ENCODE peak calls at places on chromosomes 2 and 18, in ten cellular contexts. W is PC-3, I is IMR-90, K is GM23248, R is astrocyte, M is OCI-LY7, E is fibroblast of lung, B is Karpas-422, L is HepG2, X is HCT116. N is an unnamed sample.

GRCh38 chr2:68404164-68404563 is 39.1 kb downstream of the PLEK start:
- DNase-seq in W (no peak), I (no peak), K (no peak), R (no peak), M (no peak), E (no peak), B (peak; percentile 87), L (no peak), X (no peak), N (no peak)

GRCh38 chr2:218255441-218255840 is 5.4 kb upstream of the GPBAR1 start:
- DNase-seq in W (no peak), I (peak; percentile 78), K (peak; percentile 81), R (peak; percentile 56), M (no peak), E (peak; percentile 67), B (no peak), L (no peak), X (no peak), N (no peak)

GRCh38 chr2:50746526-50746925 is 285.4 kb downstream of the NRXN1 start:
- DNase-seq in W (peak; percentile 53), I (peak; percentile 27), K (peak; percentile 13), R (peak; percentile 42), M (peak; percentile 46), E (peak; percentile 50), B (peak; percentile 76), L (peak; percentile 22), X (peak; percentile 28), N (peak; percentile 43)

GRCh38 chr2:38057651-38058410 is 18.1 kb downstream of the CYP1B1 start:
- DNase-seq in W (peak; percentile 60), I (no peak), K (no peak), R (no peak), M (no peak), E (peak; percentile 25), B (no peak), L (no peak), X (no peak), N (no peak)

GRCh38 chr2:36965751-36966369 is 476 bp downstream of the STRN start:
- DNase-seq in W (peak; percentile 14), I (no peak), K (peak; percentile 50), R (no peak), M (peak; percentile 35), E (no peak), B (peak; percentile 81), L (no peak), X (no peak), N (peak; percentile 73)

GRCh38 chr2:235651643-235652042 is 157.8 kb downstream of the AGAP1 start:
- DNase-seq in W (no peak), I (no peak), K (no peak), R (no peak), M (no peak), E (no peak), B (no peak), L (no peak), X (no peak), N (no peak)

GRCh38 chr2:85887566-85888019 is 1.2 kb downstream of the ST3GAL5 start:
- DNase-seq in W (peak; percentile 34), I (peak; percentile 40), K (peak; percentile 84), R (no peak), M (peak; percentile 58), E (peak; percentile 52), B (peak; percentile 66), L (no peak), X (no peak), N (peak; percentile 54)

GRCh38 chr2:68454719-68455118 is 12.4 kb downstream of the FBXO48 start:
- DNase-seq in W (peak; percentile 79), I (no peak), K (no peak), R (no peak), M (no peak), E (no peak), B (no peak), L (no peak), X (no peak), N (no peak)

GRCh38 chr2:12313445-12314118 is 403.2 kb upstream of the TRIB2 start:
- DNase-seq in W (no peak), I (no peak), K (peak; percentile 19), R (no peak), M (no peak), E (no peak), B (no peak), L (no peak), X (no peak), N (no peak)

GRCh38 chr2:43848174-43848573 is 9.4 kb downstream of the ABCG8 start:
- DNase-seq in W (peak; percentile 60), I (peak; percentile 29), K (no peak), R (no peak), M (peak; percentile 4), E (no peak), B (peak; percentile 58), L (no peak), X (peak; percentile 33), N (no peak)

GRCh38 chr18:13218376-13219011 is at the start of gene LDLRAD4:
- DNase-seq in W (no peak), I (no peak), K (peak; percentile 27), R (no peak), M (no peak), E (peak; percentile 22), B (no peak), L (no peak), X (no peak), N (peak; percentile 55)

GRCh38 chr2:217826505-217826904 is 176.3 kb downstream of the TNS1 start:
- DNase-seq in W (no peak), I (no peak), K (peak; percentile 39), R (no peak), M (no peak), E (peak; percentile 17), B (no peak), L (no peak), X (no peak), N (no peak)

GRCh38 chr2:75238670-75239330 is 39.5 kb upstream of the TACR1 start:
- DNase-seq in W (peak; percentile 84), I (peak; percentile 93), K (peak; percentile 86), R (peak; percentile 78), M (no peak), E (peak; percentile 82), B (no peak), L (no peak), X (no peak), N (no peak)

GRCh38 chr2:208673631-208674030 is 267.0 kb downstream of the PTH2R start:
- DNase-seq in W (no peak), I (no peak), K (no peak), R (no peak), M (no peak), E (no peak), B (no peak), L (no peak), X (no peak), N (no peak)
- H2AFZ ChIP-seq in W (no peak overlapping the region), I (no peak overlapping the region), K (no peak overlapping the region), R (no peak overlapping the region), M (no peak overlapping the region), E (no peak overlapping the region), B (no peak overlapping the region), L (no peak overlapping the region), X (no peak overlapping the region), N (no peak overlapping the region)

GRCh38 chr2:20072436-20073158 is 21.2 kb upstream of the LAPTM4A start:
- DNase-seq in W (no peak), I (no peak), K (no peak), R (no peak), M (no peak), E (no peak), B (no peak), L (no peak), X (no peak), N (no peak)
- H3K27ac ChIP-seq in W (peak overlapping the region; percentile 72), I (peak overlapping the region; percentile 99), K (peak overlapping the region; percentile 99), R (peak overlapping the region; percentile 83), M (no peak overlapping the region), E (peak overlapping the region; percentile 95), B (no peak overlapping the region), L (no peak overlapping the region), X (no peak overlapping the region), N (peak overlapping the region; percentile 95)

GRCh38 chr2:196266351-196266750 is 95.0 kb upstream of the STK17B start:
- DNase-seq in W (no peak), I (no peak), K (no peak), R (no peak), M (no peak), E (no peak), B (no peak), L (no peak), X (no peak), N (no peak)

GRCh38 chr2:196259507-196260481 is 88.4 kb upstream of the STK17B start:
- DNase-seq in W (peak; percentile 86), I (peak; percentile 94), K (peak; percentile 82), R (peak; percentile 98), M (no peak), E (peak; percentile 98), B (no peak), L (peak; percentile 69), X (no peak), N (peak; percentile 30)

GRCh38 chr2:196263181-196263747 is 91.9 kb upstream of the STK17B start:
- DNase-seq in W (peak; percentile 9), I (peak; percentile 64), K (no peak), R (peak; percentile 62), M (peak; percentile 72), E (peak; percentile 71), B (peak; percentile 71), L (no peak), X (no peak), N (no peak)

GRCh38 chr2:196260546-196260945 is 89.2 kb upstream of the STK17B start:
- DNase-seq in W (no peak), I (no peak), K (no peak), R (no peak), M (no peak), E (no peak), B (no peak), L (no peak), X (no peak), N (no peak)

GRCh38 chr2:196262606-196263005 is 91.2 kb upstream of the STK17B start:
- DNase-seq in W (no peak), I (no peak), K (no peak), R (no peak), M (no peak), E (no peak), B (no peak), L (no peak), X (no peak), N (no peak)
- H3K4me1 ChIP-seq in W (peaks cover 33% of the 10 kb centered on the region), I (peaks cover 5% of the 10 kb centered on the region), K (peaks cover 22% of the 10 kb centered on the region), R (peaks cover 28% of the 10 kb centered on the region), M (peaks cover 64% of the 10 kb centered on the region), E (no peaks in the 10 kb centered on the region), B (peaks cover 48% of the 10 kb centered on the region), L (peaks cover 12% of the 10 kb centered on the region), X (no peaks in the 10 kb centered on the region), N (peaks cover 32% of the 10 kb centered on the region)

GRCh38 chr2:70829916-70830315 is 5.7 kb downstream of the CD207 start:
- DNase-seq in W (no peak), I (no peak), K (no peak), R (no peak), M (no peak), E (no peak), B (no peak), L (no peak), X (no peak), N (no peak)

GRCh38 chr2:70827388-70827787 is 7.0 kb upstream of the CLEC4F start:
- DNase-seq in W (no peak), I (no peak), K (no peak), R (no peak), M (no peak), E (no peak), B (no peak), L (no peak), X (no peak), N (no peak)

GRCh38 chr2:70826696-70827330 is 6.4 kb upstream of the CLEC4F start:
- DNase-seq in W (no peak), I (no peak), K (no peak), R (no peak), M (no peak), E (no peak), B (no peak), L (no peak), X (no peak), N (no peak)

GRCh38 chr2:70828914-70829824 is 6.4 kb downstream of the CD207 start:
- DNase-seq in W (no peak), I (peak; percentile 34), K (peak; percentile 10), R (peak; percentile 12), M (peak; percentile 5), E (peak; percentile 34), B (no peak), L (no peak), X (no peak), N (no peak)

GRCh38 chr2:70828115-70828514 is 7.5 kb downstream of the CD207 start:
- DNase-seq in W (no peak), I (no peak), K (no peak), R (no peak), M (no peak), E (no peak), B (no peak), L (no peak), X (no peak), N (no peak)
- H2AFZ ChIP-seq in W (no peak overlapping the region), I (no peak overlapping the region), K (no peak overlapping the region), R (no peak overlapping the region), M (no peak overlapping the region), E (no peak overlapping the region), B (no peak overlapping the region), L (no peak overlapping the region), X (no peak overlapping the region), N (no peak overlapping the region)

N was measured in hepatocyte.